ENCODE peak calls at places on chromosomes 2 and 18, in seven cellular contexts. D is naive thymus-derived CD4-positive, alpha-beta T cell; Y is effector memory CD8-positive, alpha-beta T cell; E is astrocyte of the spinal cord; C is KG1; B is NCI-H2081; F is stimulated activated CD8-positive, alpha-beta memory T cell treated with anti-CD3 and anti-CD28 coated beads, Interleukin-12 subunit alpha, Interleukin-12 subunit beta, amount 100 ng/mL, for 4 hours. L is an unnamed sample.

GRCh38 chr2:69720922-69721491 is 20.9 kb upstream of the ANXA4 start:
- DNase-seq in D (no peak), Y (no peak), E (no peak), C (no peak), B (no peak), F (no peak), L (no peak)

GRCh38 chr2:212414699-212415309 is 123.8 kb downstream of the ERBB4 start:
- DNase-seq in D (no peak), Y (no peak), E (peak; percentile 22), C (no peak), B (no peak), F (no peak), L (no peak)

GRCh38 chr2:7567646-7568045 is 650.4 kb downstream of the RNF144A start:
- DNase-seq in D (peak; percentile 90), Y (peak; percentile 9), E (no peak), C (no peak), B (no peak), F (no peak), L (no peak)

GRCh38 chr2:40872580-40872979 is 420.7 kb upstream of the SLC8A1 start:
- DNase-seq in D (no peak), Y (no peak), E (peak; percentile 38), C (no peak), B (no peak), F (no peak), L (no peak)

GRCh38 chr2:119792907-119793312 is 33.2 kb downstream of the PTPN4 start:
- DNase-seq in D (no peak), Y (no peak), E (no peak), C (no peak), B (no peak), F (no peak), L (no peak)

GRCh38 chr2:36812196-36812595 is 115.7 kb downstream of the VIT start:
- DNase-seq in D (no peak), Y (no peak), E (no peak), C (no peak), B (no peak), F (no peak), L (no peak)

GRCh38 chr2:71952572-71953188 is 195.0 kb downstream of the CYP26B1 start:
- DNase-seq in D (no peak), Y (no peak), E (no peak), C (no peak), B (no peak), F (no peak), L (no peak)

GRCh38 chr2:143355814-143356213 is 226.6 kb downstream of the ARHGAP15 start:
- DNase-seq in D (no peak), Y (no peak), E (no peak), C (no peak), B (no peak), F (no peak), L (no peak)

GRCh38 chr2:239296020-239296932 is 104.5 kb downstream of the HDAC4 start:
- DNase-seq in D (no peak), Y (no peak), E (no peak), C (no peak), B (no peak), F (no peak), L (no peak)

GRCh38 chr2:220175967-220176366 is 548.5 kb downstream of the SLC4A3 start:
- DNase-seq in D (no peak), Y (no peak), E (no peak), C (no peak), B (no peak), F (no peak), L (no peak)

GRCh38 chr2:49616800-49617199 is 462.5 kb upstream of the FSHR start:
- DNase-seq in D (no peak), Y (no peak), E (peak; percentile 3), C (peak; percentile 3), B (peak; percentile 63), F (no peak), L (no peak)

GRCh38 chr2:22056621-22057132 is 932.9 kb downstream of the TDRD15 start:
- DNase-seq in D (no peak), Y (no peak), E (no peak), C (no peak), B (no peak), F (no peak), L (no peak)

GRCh38 chr2:158507141-158507540 is 50.4 kb downstream of the PKP4 start:
- DNase-seq in D (no peak), Y (no peak), E (peak; percentile 24), C (no peak), B (no peak), F (no peak), L (no peak)

GRCh38 chr2:165827921-165828276 is 33.9 kb upstream of the GALNT3 start:
- DNase-seq in D (no peak), Y (no peak), E (no peak), C (no peak), B (no peak), F (no peak), L (no peak)

GRCh38 chr2:182072861-182073260 is 87.2 kb downstream of the PPP1R1C start:
- DNase-seq in D (no peak), Y (no peak), E (no peak), C (no peak), B (no peak), F (no peak), L (no peak)

GRCh38 chr2:127411609-127412370 is 6.4 kb upstream of the PROC start:
- DNase-seq in D (no peak), Y (no peak), E (no peak), C (no peak), B (no peak), F (no peak), L (no peak)

GRCh38 chr2:216533504-216534068 is 34.9 kb downstream of the RPL37A start:
- DNase-seq in D (no peak), Y (no peak), E (no peak), C (no peak), B (no peak), F (no peak), L (no peak)

GRCh38 chr18:59988098-59988706 is 88.4 kb downstream of the PMAIP1 start:
- DNase-seq in D (peak; percentile 34), Y (peak; percentile 36), E (peak; percentile 68), C (no peak), B (peak; percentile 38), F (peak; percentile 5), L (peak; percentile 9)

L was measured in AG04449.